ENCODE peak calls at places on chromosomes 5 and 9, in five cellular contexts. T, R, J, G and P are unnamed samples.

GRCh38 chr9:93043122-93043521 is 15.4 kb upstream of the SUSD3 start:
- DNase-seq in R (no peak), J (no peak), T (no peak), G (no peak), P (no peak)

GRCh38 chr5:82388186-82388585 is 110.0 kb upstream of the RPS23 start:
- DNase-seq in R (no peak), T (no peak), J (no peak), G (no peak), P (peak; percentile 60)

GRCh38 chr5:113034182-113034773 is 57.7 kb downstream of the DCP2 start:
- DNase-seq in R (no peak), T (peak; percentile 33), G (no peak), J (peak; percentile 77), P (peak; percentile 90)

GRCh38 chr9:122695696-122696095 is 20.8 kb downstream of the OR1L3 start:
- DNase-seq in G (no peak), R (no peak), T (no peak), J (no peak), P (no peak)

GRCh38 chr5:5089895-5090649 is 50.1 kb upstream of the ADAMTS16 start:
- DNase-seq in R (no peak), J (no peak), G (no peak), T (no peak), P (no peak)

GRCh38 chr9:120659617-120660169 is 54.6 kb downstream of the MEGF9 start:
- DNase-seq in J (no peak), R (no peak), G (no peak), T (no peak), P (no peak)

GRCh38 chr5:93579561-93580386 is 1.2 kb downstream of the NR2F1-AS1 start:
- DNase-seq in J (no peak), T (peak; percentile 56), G (no peak), R (no peak), P (no peak)

GRCh38 chr5:98713027-98713426 is 60.4 kb upstream of the RGMB start:
- DNase-seq in R (peak; percentile 39), J (no peak), G (no peak), T (no peak), P (no peak)

GRCh38 chr5:74185599-74185998 is 454.9 kb downstream of the ENC1 start:
- DNase-seq in T (peak; percentile 87), G (no peak), J (no peak), R (no peak), P (no peak)

GRCh38 chr9:115250646-115251045 is 132.7 kb upstream of the TNC start:
- DNase-seq in G (no peak), T (no peak), R (peak; percentile 96), J (peak; percentile 61), P (peak; percentile 22)

GRCh38 chr5:98514106-98514665 is 259.3 kb upstream of the RGMB start:
- DNase-seq in J (no peak), R (no peak), T (no peak), G (no peak), P (no peak)

GRCh38 chr9:127903557-127904475 is 4.4 kb upstream of the ST6GALNAC6 start:
- DNase-seq in T (no peak), R (no peak), J (no peak), G (peak; percentile 96), P (no peak)

GRCh38 chr5:128535225-128535624 is 2.8 kb downstream of the FBN2 start:
- DNase-seq in G (no peak), R (no peak), J (no peak), T (no peak), P (no peak)

GRCh38 chr9:1580215-1580614 is 434.9 kb upstream of the SMARCA2 start:
- DNase-seq in T (no peak), R (no peak), G (no peak), J (no peak), P (no peak)

GRCh38 chr9:76652894-76653293 is 111.3 kb upstream of the PCA3 start:
- DNase-seq in T (no peak), G (no peak), R (no peak), J (no peak), P (no peak)

DNA sequence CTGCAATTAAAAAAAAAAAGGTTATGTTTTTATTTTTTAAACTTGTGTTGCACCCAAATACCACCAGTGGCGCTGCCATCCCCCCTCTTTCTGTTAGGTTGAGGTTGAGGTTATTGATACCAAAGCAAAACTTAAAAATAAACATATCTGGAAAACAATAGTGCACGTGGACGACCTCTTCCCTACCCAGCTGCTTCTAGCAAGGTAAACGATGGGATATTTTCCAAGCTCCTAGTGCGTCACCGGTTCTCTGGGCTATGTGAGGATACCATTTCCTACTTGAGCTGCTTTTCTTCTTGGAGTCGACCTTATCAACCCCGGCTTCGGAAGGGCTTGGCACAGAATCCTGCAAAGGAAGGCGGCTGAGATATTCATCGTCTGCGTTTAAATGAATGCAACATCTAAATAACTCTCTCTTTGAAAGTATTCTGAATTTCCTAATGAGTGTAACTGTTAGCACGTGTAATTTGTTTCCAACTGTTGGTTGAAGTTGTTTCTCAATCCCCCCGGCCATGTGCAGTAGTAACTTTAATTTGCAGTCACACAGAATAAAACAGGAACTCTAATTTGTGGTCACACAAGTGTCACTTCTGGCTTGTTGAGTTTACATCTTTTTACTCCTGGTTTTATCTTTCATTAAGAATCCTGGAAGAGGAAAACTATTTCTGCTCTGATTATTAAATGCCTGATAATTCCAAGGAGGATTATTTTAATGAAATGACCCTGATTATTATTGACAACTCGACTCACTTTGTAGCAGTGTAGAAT is 993 bp downstream of the SCAMP1 start:
- DNase-seq in J (peak; percentile 16), R (no peak), G (peak; percentile 68), T (peak; percentile 31), P (peak; percentile 60)
- TF ChIP-seq CTCF in J (peak; percentile 21), R (peak; percentile 41), G (no peak), T (peak; percentile 13), P (peak; percentile 44)

DNA sequence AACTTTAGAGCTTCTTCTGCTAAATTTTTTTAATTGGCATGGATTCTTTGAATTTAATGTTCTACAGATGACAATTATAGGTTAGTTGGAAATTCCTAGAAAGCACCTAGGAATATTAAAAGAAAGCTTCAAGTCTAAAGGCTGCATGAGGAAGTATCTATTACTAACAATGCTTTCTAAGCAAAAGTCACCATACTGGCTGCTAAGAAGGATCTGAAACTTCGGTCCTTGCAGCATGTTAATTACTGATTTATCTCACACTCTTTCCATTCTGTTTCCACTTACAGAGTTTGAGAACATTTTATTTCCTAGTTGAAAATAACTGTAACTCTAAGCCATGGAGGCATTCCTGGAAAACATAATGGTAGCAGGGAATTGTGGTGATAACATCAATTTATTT is 8.4 kb downstream of the SEMA6A start:
- DNase-seq in T (no peak), G (no peak), J (no peak), R (no peak), P (no peak)
- H3K4me3 ChIP-seq in T (no peak overlapping the region), G (no peak overlapping the region), J (no peak overlapping the region), R (no peak overlapping the region), P (no peak overlapping the region)

GRCh38 chr9:113529336-113530009 is 65.9 kb downstream of the RGS3 start:
- DNase-seq in R (no peak), G (no peak), J (no peak), T (no peak), P (no peak)

GRCh38 chr9:113528811-113529210 is 65.3 kb downstream of the RGS3 start:
- DNase-seq in G (no peak), R (no peak), J (no peak), T (no peak), P (no peak)

GRCh38 chr9:113530942-113531341 is 67.4 kb downstream of the RGS3 start:
- DNase-seq in J (no peak), T (no peak), G (no peak), R (no peak), P (no peak)

GRCh38 chr9:113531919-113532808 is 68.6 kb downstream of the RGS3 start:
- DNase-seq in G (no peak), T (no peak), J (no peak), R (no peak), P (no peak)

DNA sequence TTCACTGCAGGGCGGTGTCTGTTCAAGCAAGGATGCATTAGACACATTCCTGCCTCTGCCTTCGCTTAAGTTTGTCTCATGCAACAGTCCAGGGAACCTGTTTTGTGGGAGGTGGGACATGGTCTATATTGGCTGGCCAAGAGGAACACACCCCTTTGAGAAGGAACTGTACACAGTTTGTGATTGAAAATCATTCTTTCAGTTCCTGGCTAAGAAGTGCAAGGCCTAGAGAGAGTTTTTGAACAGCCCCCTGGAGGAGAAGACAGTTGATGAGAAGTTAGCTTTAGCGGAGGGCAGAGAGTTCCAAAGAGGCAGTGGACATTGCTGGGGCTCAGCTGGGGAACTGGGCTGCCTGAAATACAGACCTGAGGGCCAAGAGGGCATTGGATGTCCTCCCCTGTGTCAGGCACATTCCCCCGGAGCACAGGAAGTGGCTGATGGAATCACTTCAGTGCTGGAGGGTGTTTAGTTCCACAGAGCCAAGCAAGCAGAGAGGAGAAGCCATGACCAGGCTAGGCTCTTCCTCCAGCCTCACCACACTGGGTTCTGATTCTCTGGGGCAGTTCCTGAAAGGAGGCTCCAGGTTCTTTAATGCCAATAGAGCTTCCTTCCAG is 66.6 kb downstream of the RGS3 start:
- DNase-seq in R (no peak), G (no peak), J (no peak), T (no peak), P (no peak)
- TF ChIP-seq CTCF in R (no peak), G (no peak), J (no peak), T (no peak), P (no peak)

GRCh38 chr5:135341696-135342095 is 57.3 kb downstream of the MACROH2A1 start:
- DNase-seq in R (no peak), G (no peak), J (no peak), T (no peak), P (no peak)

GRCh38 chr5:135339623-135340022 is 59.4 kb downstream of the MACROH2A1 start:
- DNase-seq in R (no peak), G (no peak), J (no peak), T (no peak), P (no peak)

GRCh38 chr5:135341021-135341666 is 57.9 kb downstream of the MACROH2A1 start:
- DNase-seq in R (no peak), G (peak; percentile 34), T (no peak), J (no peak), P (no peak)

GRCh38 chr5:135339189-135339588 is 59.8 kb downstream of the MACROH2A1 start:
- DNase-seq in R (no peak), J (no peak), T (no peak), G (no peak), P (no peak)

DNA sequence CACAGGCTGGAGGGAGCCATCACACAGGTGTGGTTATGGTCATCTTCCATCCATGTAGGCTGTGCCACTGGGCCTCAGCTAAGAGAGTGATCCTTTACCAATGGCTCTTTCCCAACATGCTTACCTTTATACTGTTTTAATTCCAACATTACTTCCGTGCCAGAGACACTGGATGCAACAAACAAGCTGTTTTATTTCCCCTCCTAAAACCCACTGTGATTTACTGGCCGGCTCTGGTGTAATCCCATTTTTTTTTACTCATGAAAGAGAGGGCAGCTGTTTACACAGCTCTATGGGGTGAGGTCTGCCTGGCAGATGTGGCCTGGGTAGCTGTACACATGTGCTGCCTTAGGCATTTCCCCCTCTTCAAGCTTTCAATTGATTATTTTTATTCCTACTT is 58.5 kb downstream of the MACROH2A1 start:
- DNase-seq in G (peak; percentile 34), R (no peak), T (no peak), J (no peak), P (no peak)
- H3K4me3 ChIP-seq in G (no peak overlapping the region), R (no peak overlapping the region), T (no peak overlapping the region), J (no peak overlapping the region), P (no peak overlapping the region)

DNA sequence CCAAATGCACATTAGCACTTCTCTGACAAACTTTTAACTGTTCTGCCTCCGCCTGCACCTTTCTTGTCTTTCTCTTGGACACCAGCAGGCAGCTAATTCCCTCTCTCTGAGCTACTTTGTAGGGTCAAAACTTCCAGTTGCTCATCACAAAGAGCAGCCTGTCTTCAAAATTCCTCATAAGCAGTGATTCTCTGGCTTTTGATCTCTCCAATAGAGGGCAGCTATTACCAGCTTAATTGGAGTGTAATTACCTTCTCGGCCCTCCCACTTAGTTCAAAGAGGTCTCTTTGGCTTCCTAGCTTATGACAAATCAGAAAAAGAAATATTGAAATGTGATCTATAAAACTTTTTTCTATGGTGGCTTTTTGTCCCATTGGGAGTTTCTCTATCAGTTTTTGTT is 43.6 kb upstream of the RAD23B start:
- DNase-seq in T (no peak), G (no peak), R (no peak), J (no peak), P (no peak)
- TF ChIP-seq CTCF in T (peak; percentile 24), G (peak; percentile 9), R (peak; percentile 35), J (peak; percentile 16), P (peak; percentile 42)